ENCODE peak calls at places on chromosome 15, in four cellular contexts. O, V, C and E are unnamed samples. For H3K4me1 and H3K9me3, the result is how much of the 10 kb centered on the place peaks cover.

GRCh38 chr15:78084359-78084750 is 6.8 kb upstream of the TBC1D2B start:
- DNase-seq in O (no peak), V (no peak), C (peak), E (peak)

GRCh38 chr15:60575995-60576394 is 97.1 kb upstream of the ICE2 start:
- DNase-seq in O (no peak), V (no peak), C (no peak), E (no peak)

GRCh38 chr15:62051166-62051565 is 9.1 kb downstream of the VPS13C start:
- DNase-seq in O (no peak), V (no peak), C (no peak), E (no peak)

GRCh38 chr15:31393441-31394091 is 66.9 kb downstream of the KLF13 start:
- DNase-seq in O (no peak), V (no peak), C (no peak), E (peak)

GRCh38 chr15:36591534-36592411 is 12.3 kb downstream of the CDIN1 start:
- DNase-seq in O (no peak), V (no peak), C (no peak), E (no peak)

GRCh38 chr15:101059381-101060341 is 140.5 kb downstream of the LRRK1 start:
- DNase-seq in O (no peak), V (no peak), C (peak), E (no peak)

GRCh38 chr15:90402230-90402629 is 14.2 kb downstream of the IQGAP1 start:
- DNase-seq in O (peak), V (peak), C (no peak), E (peak)

GRCh38 chr15:90349072-90349471 is 3.0 kb upstream of the ZNF774 start:
- DNase-seq in O (no peak), V (no peak), C (no peak), E (no peak)

GRCh38 chr15:90647326-90647725 is 69.8 kb upstream of the BLM start:
- DNase-seq in O (no peak), V (no peak), C (no peak), E (no peak)

GRCh38 chr15:50113187-50113505 is 5.9 kb downstream of the ATP8B4 start:
- DNase-seq in O (no peak), V (no peak), C (no peak), E (no peak)

GRCh38 chr15:72285927-72286516 is 13.7 kb upstream of the PARP6 start:
- DNase-seq in O (peak), V (peak), C (no peak), E (peak)

GRCh38 chr15:77034620-77035467 is 36.1 kb downstream of the TSPAN3 start:
- DNase-seq in O (peak), V (peak), C (peak), E (peak)

GRCh38 chr15:62165029-62165792 is at the start of gene C2CD4B:
- DNase-seq in O (peak), V (peak), C (peak), E (peak)

GRCh38 chr15:33191641-33192040 is 2.9 kb downstream of the FMN1 start:
- DNase-seq in O (no peak), V (no peak), C (no peak), E (no peak)

GRCh38 chr15:38455096-38455495 is 1.2 kb downstream of the FAM98B start:
- DNase-seq in O (no peak), V (peak), C (no peak), E (no peak)

GRCh38 chr15:29670945-29671307 is 151.3 kb downstream of the TJP1 start:
- DNase-seq in O (no peak), V (peak), C (no peak), E (no peak)

GRCh38 chr15:76963596-76963995 is 31.3 kb upstream of the PSTPIP1 start:
- DNase-seq in O (no peak), V (no peak), C (no peak), E (no peak)

GRCh38 chr15:90022345-90022744 is 21.2 kb downstream of the ZNF710 start:
- DNase-seq in O (no peak), V (no peak), C (no peak), E (no peak)

GRCh38 chr15:93038064-93038705 is 50.8 kb downstream of the RGMA start:
- DNase-seq in O (peak), V (no peak), C (peak), E (peak)

GRCh38 chr15:38461089-38461833 is 7.3 kb downstream of the FAM98B start:
- DNase-seq in O (no peak), V (peak), C (no peak), E (no peak)

GRCh38 chr15:78282324-78282723 is 17.1 kb downstream of the SKIC8 start:
- DNase-seq in O (no peak), V (no peak), C (no peak), E (no peak)

GRCh38 chr15:71469393-71469792 is 341.0 kb upstream of the NR2E3 start:
- DNase-seq in O (no peak), V (no peak), C (no peak), E (no peak)

GRCh38 chr15:79896634-79897379 is at the start of gene MTHFS:
- DNase-seq in O (peak), V (peak), C (peak), E (peak)

GRCh38 chr15:80871801-80872327 is 92.7 kb downstream of the CEMIP start:
- DNase-seq in O (no peak), V (no peak), C (no peak), E (no peak)

GRCh38 chr15:88617790-88618189 is 3.4 kb upstream of the AEN start:
- DNase-seq in O (no peak), V (no peak), C (no peak), E (no peak)

GRCh38 chr15:72998681-72999466 is 53.4 kb upstream of the NEO1 start:
- DNase-seq in O (no peak), V (no peak), C (no peak), E (no peak)

GRCh38 chr15:90557651-90558084 is 27.9 kb downstream of the CRTC3 start:
- DNase-seq in O (peak), V (peak), C (no peak), E (peak)

GRCh38 chr15:58146734-58147133 is 8.6 kb downstream of the AQP9 start:
- DNase-seq in O (no peak), V (no peak), C (no peak), E (no peak)

GRCh38 chr15:87145686-87146085 is 1066.0 kb downstream of the AGBL1 start:
- DNase-seq in O (no peak), V (no peak), C (no peak), E (no peak)

GRCh38 chr15:71397377-71397776 is 282.1 kb downstream of the THSD4 start:
- DNase-seq in O (no peak), V (no peak), C (no peak), E (no peak)

GRCh38 chr15:45121706-45122417 is 7.7 kb downstream of the DUOXA2 start:
- DNase-seq in O (no peak), V (peak), C (no peak), E (peak)

GRCh38 chr15:50260969-50261496 is 4.5 kb downstream of the HDC start:
- DNase-seq in O (no peak), V (no peak), C (no peak), E (no peak)

GRCh38 chr15:100889359-100890058 is 9.9 kb downstream of the ALDH1A3 start:
- DNase-seq in O (peak), V (peak), C (peak), E (peak)

GRCh38 chr15:77123854-77124253 is 52.9 kb upstream of the TSPAN3 start:
- DNase-seq in O (no peak), V (no peak), C (no peak), E (no peak)

GRCh38 chr15:36362508-36362907 is 216.9 kb upstream of the CDIN1 start:
- DNase-seq in O (no peak), V (no peak), C (no peak), E (no peak)

GRCh38 chr15:49962044-49962602 is 156.9 kb downstream of the ATP8B4 start:
- DNase-seq in O (no peak), V (no peak), C (no peak), E (no peak)

GRCh38 chr15:79418693-79419279 is 13.3 kb upstream of the MINAR1 start:
- DNase-seq in O (no peak), V (no peak), C (no peak), E (no peak)

DNA sequence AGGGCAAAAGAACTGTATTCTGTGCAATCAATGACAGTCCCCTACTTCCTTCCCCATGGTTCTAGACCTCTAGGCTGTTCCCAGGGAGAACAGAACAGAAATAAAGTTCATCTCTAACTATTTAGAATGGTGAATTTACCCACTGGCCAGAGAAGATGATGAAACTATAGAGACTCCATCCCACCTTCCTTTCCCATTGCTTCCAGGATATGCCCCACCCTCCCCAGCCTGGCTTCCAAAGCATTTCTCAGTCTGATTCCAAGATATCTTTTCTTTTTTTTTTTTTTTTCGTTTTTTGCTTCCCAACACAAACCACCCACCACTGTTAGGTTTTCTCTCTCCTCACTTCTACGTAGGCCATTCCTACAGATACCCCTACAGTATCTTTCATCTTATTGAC is 25.1 kb upstream of the SMAD3 start:
- DNase-seq in O (no peak), V (no peak), C (no peak), E (peak)
- H3K4me1 ChIP-seq in O (under half), V (under half), C (under half), E (under half)

GRCh38 chr15:67135494-67135893 is 70.1 kb downstream of the SMAD3 start:
- DNase-seq in O (no peak), V (peak), C (no peak), E (no peak)

GRCh38 chr15:67133026-67133425 is 67.6 kb downstream of the SMAD3 start:
- DNase-seq in O (no peak), V (no peak), C (no peak), E (no peak)

GRCh38 chr15:67134577-67135492 is 69.4 kb downstream of the SMAD3 start:
- DNase-seq in O (no peak), V (no peak), C (no peak), E (no peak)

GRCh38 chr15:67132276-67132675 is 66.9 kb downstream of the SMAD3 start:
- DNase-seq in O (no peak), V (no peak), C (no peak), E (no peak)

GRCh38 chr15:67133738-67134576 is 68.6 kb downstream of the SMAD3 start:
- DNase-seq in O (no peak), V (peak), C (no peak), E (no peak)
- H3K27ac ChIP-seq in O (peak), V (peak), C (peak), E (peak)

GRCh38 chr15:26738996-26739395 is 33.9 kb downstream of the GABRB3 start:
- DNase-seq in O (no peak), V (no peak), C (no peak), E (no peak)
- H3K9me3 ChIP-seq in O (under half), V (under half), C (under half), E (under half)

DNA sequence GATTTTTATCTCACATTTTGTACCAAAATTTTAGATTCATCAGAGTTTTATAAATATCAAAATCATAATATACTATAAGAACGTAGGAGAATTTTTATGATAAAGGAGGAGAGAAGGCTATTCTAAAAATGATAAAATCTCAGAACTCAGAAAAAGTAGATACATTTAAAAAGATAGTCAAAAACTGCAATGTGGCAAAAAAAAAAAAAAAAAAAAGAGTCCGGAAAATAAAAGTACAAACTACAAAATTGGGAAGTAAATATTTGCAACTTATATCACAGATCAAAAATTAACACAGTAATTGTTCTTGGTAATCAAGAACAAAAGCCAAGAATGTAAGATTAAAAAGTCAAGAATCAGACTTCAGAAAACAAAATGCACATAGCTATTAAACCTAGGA is 332.1 kb downstream of the MCTP2 start:
- DNase-seq in O (no peak), V (no peak), C (no peak), E (no peak)
- H3K4me1 ChIP-seq in O (under half), V (under half), C (under half), E (under half)

GRCh38 chr15:69607101-69607500 is 154.5 kb downstream of the RPLP1 start:
- DNase-seq in O (no peak), V (no peak), C (no peak), E (no peak)

GRCh38 chr15:69602095-69602494 is 149.5 kb downstream of the RPLP1 start:
- DNase-seq in O (no peak), V (no peak), C (no peak), E (no peak)

GRCh38 chr15:69602921-69603320 is 150.3 kb downstream of the RPLP1 start:
- DNase-seq in O (no peak), V (no peak), C (no peak), E (no peak)

GRCh38 chr15:69603369-69604049 is 150.9 kb downstream of the RPLP1 start:
- DNase-seq in O (no peak), V (no peak), C (no peak), E (no peak)

DNA sequence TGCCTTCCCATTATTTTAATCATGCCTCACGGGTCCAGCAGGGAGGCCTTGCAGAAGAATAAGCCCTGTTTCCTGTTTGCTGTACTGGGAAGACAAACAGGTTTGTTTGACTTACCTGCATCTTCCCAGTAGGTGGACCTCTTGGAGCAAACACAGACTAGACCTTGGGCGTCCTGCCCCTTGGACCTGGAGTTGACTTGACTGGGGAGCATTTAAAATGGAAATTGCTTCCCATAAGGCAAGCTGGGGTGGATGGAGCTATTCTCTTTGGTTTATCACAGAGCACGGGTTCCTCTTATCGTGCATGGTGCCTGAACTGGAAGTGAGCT is 151.4 kb downstream of the RPLP1 start:
- DNase-seq in O (no peak), V (no peak), C (no peak), E (no peak)
- H3K27ac ChIP-seq in O (no peak), V (no peak), C (no peak), E (no peak)

GRCh38 chr15:82833283-82833682 is 23.9 kb downstream of the WHAMM start:
- DNase-seq in O (no peak), V (no peak), C (no peak), E (no peak)
- H3K9me3 ChIP-seq in O (under half), V (under half), C (under half), E (under half)

DNA sequence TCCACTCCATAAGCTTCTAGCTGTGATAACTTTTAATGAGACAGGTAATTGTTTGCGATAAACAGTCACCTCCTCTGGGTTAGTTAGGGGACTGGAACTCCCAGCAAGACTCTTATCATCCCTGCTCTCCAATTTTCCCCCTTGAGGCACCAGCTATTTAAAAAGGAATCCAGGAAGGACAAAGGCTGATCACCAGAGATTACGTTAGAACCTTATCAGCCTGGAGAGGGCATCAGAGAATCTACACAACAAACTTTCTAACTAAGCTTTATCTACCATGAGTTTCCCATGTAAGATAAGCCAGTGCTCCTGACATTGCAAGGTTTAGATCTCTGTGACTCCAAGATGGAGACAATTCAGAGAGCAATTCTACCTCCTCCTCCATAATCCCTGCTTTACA is 31.3 kb downstream of the GPR176 start:
- DNase-seq in O (no peak), V (no peak), C (no peak), E (no peak)
- H3K4me1 ChIP-seq in O (under half), V (under half), C (under half), E (under half)

DNA sequence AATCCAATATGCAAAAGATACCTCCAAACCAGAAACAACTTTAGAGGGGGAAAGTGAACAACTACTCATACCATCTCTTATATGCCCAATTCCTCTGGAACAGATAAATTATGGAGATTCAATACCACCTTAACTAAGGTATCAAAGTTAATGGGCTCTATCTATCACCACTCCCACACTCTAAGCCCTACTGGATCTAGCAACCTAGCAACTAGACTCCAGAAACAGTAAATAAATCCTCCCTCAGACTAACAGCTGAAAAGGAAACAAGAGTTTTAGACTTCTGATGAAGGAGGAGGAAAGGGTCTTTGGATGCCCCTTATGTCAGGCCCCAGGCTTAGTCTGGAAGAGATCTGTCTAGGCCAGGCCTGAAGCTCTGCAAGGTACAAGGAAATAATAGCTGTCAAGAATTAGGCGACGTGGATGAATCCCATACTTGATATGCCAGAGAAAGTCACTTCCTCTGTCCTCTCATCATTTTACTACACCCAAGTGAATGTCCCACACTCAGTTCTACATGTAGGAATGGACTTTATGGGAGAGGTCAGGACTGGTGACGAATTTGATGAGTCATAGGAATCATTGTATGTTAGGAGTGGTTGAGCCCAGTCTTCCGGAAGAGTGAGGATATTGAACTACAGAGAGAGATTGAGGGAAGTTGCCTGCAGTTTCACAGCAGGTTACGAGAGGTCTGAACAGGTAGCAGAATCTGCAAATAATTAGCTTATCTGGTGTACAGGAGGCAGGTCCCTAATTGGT is 113.8 kb downstream of the AKAP13 start:
- DNase-seq in O (no peak), V (peak), C (no peak), E (no peak)
- H3K27ac ChIP-seq in O (no peak), V (peak), C (no peak), E (no peak)

GRCh38 chr15:25175033-25175788 is 220.4 kb downstream of the SNRPN start:
- DNase-seq in O (peak), V (no peak), C (peak), E (peak)

GRCh38 chr15:25176991-25177954 is 222.5 kb downstream of the SNRPN start:
- DNase-seq in O (peak), V (no peak), C (peak), E (peak)

GRCh38 chr15:25175789-25176615 is 221.2 kb downstream of the SNRPN start:
- DNase-seq in O (peak), V (no peak), C (peak), E (peak)

GRCh38 chr15:25177955-25178801 is 223.4 kb downstream of the SNRPN start:
- DNase-seq in O (peak), V (no peak), C (peak), E (peak)

GRCh38 chr15:25176616-25176923 is 221.8 kb downstream of the SNRPN start:
- DNase-seq in O (peak), V (no peak), C (peak), E (peak)
- H3K9me3 ChIP-seq in O (under half), V (under half), C (half or more), E (under half)

GRCh38 chr15:99449514-99449913 is 116.3 kb upstream of the MEF2A start:
- DNase-seq in O (no peak), V (no peak), C (no peak), E (no peak)
- H3K4me1 ChIP-seq in O (under half), V (under half), C (under half), E (under half)